ENCODE peak calls at places on chromosomes 12 and 14, in ten cellular contexts. K is heart right ventricle, M is fibroblast of the aortic adventitia, Z is mammary epithelial cell, J is ascending aorta, I is H1, T is ovary, N is thoracic aorta, W is PC-9, R is upper lobe of right lung. O is an unnamed sample.

GRCh38 chr12:108788076-108788782 is 56.9 kb upstream of the CORO1C start:
- DNase-seq in W (no peak), M (peak), I (no peak), J (no peak), K (peak), N (no peak), Z (no peak), R (no peak), T (peak), O (no peak)

GRCh38 chr14:52015411-52016030 is 26.2 kb downstream of the RTRAF start:
- DNase-seq in I (peak), J (no peak), T (no peak), Z (no peak), M (no peak), R (no peak), W (no peak), N (no peak), K (no peak), O (peak)

GRCh38 chr14:24398298-24398942 is 383 bp upstream of the NYNRIN start:
- DNase-seq in W (no peak), J (no peak), N (no peak), K (peak), M (no peak), I (peak), R (no peak), Z (no peak), T (peak), O (no peak)

GRCh38 chr14:49893309-49894213 is 679 bp downstream of the ARF6 start:
- DNase-seq in I (no peak), N (peak), K (peak), R (peak), T (no peak), Z (peak), J (peak), M (no peak), W (no peak), O (peak)

GRCh38 chr12:2212971-2213869 is 160.4 kb downstream of the CACNA1C start:
- DNase-seq in I (no peak), W (no peak), Z (no peak), M (no peak), R (no peak), T (no peak), N (no peak), J (no peak), K (no peak), O (peak)

GRCh38 chr12:127750076-127750840 is 516.7 kb upstream of the TMEM132C start:
- DNase-seq in I (no peak), R (no peak), W (no peak), N (no peak), J (no peak), M (peak), Z (no peak), K (no peak), T (no peak), O (no peak)

GRCh38 chr12:9730591-9730990 is 2.3 kb downstream of the CLECL1 start:
- DNase-seq in N (no peak), R (no peak), J (no peak), M (no peak), I (no peak), Z (no peak), K (no peak), W (no peak), T (no peak), O (no peak)

GRCh38 chr12:12791756-12792346 is 6.4 kb downstream of the APOLD1 start:
- DNase-seq in R (no peak), K (no peak), J (no peak), T (no peak), M (peak), I (no peak), Z (no peak), N (no peak), W (no peak), O (no peak)

GRCh38 chr14:65772901-65773574 is 360.5 kb downstream of the FUT8 start:
- DNase-seq in I (no peak), W (no peak), T (no peak), R (no peak), J (no peak), N (no peak), Z (no peak), M (peak), K (no peak), O (no peak)

GRCh38 chr14:32382704-32383103 is 53.6 kb downstream of the AKAP6 start:
- DNase-seq in T (no peak), I (no peak), W (peak), K (no peak), R (no peak), J (no peak), M (peak), N (no peak), Z (peak), O (no peak)

GRCh38 chr14:79735121-79735520 is 476.2 kb downstream of the DIO2 start:
- DNase-seq in K (no peak), T (no peak), N (no peak), M (no peak), Z (no peak), J (no peak), W (no peak), I (no peak), R (no peak), O (no peak)

GRCh38 chr14:55103005-55103640 is 25.9 kb upstream of the LGALS3 start:
- DNase-seq in R (peak), K (peak), J (peak), I (peak), M (peak), W (peak), N (peak), T (peak), Z (peak), O (peak)

GRCh38 chr12:75528272-75528671 is 16.9 kb upstream of the KRR1 start:
- DNase-seq in T (no peak), K (no peak), R (no peak), W (no peak), M (no peak), N (no peak), Z (no peak), J (no peak), I (no peak), O (no peak)

GRCh38 chr14:73272393-73272792 is 35.1 kb downstream of the PAPLN start:
- DNase-seq in J (no peak), I (no peak), R (no peak), Z (no peak), K (no peak), T (no peak), W (no peak), M (no peak), N (no peak), O (no peak)

GRCh38 chr14:77306406-77307098 is 14.1 kb downstream of the POMT2 start:
- DNase-seq in Z (no peak), R (no peak), M (peak), K (no peak), W (no peak), N (no peak), I (no peak), J (no peak), T (no peak), O (peak)

GRCh38 chr12:18363321-18363720 is 102.0 kb downstream of the PIK3C2G start:
- DNase-seq in I (no peak), N (no peak), Z (no peak), M (no peak), W (no peak), J (no peak), K (no peak), T (no peak), R (no peak), O (no peak)

GRCh38 chr12:53068811-53069585 is 10.2 kb downstream of the SPRYD3 start:
- DNase-seq in W (no peak), I (no peak), N (no peak), J (peak), M (no peak), K (no peak), Z (peak), T (peak), R (peak), O (peak)

GRCh38 chr14:59155886-59156285 is 32.6 kb upstream of the DAAM1 start:
- DNase-seq in T (no peak), K (no peak), W (no peak), I (no peak), Z (no peak), M (peak), J (no peak), R (no peak), N (no peak), O (no peak)

GRCh38 chr12:124994435-124994975 is 1.1 kb downstream of the BRI3BP start:
- DNase-seq in I (no peak), K (no peak), N (no peak), T (no peak), M (peak), J (no peak), W (no peak), Z (no peak), R (no peak), O (peak)

GRCh38 chr14:54627718-54628345 is 60.9 kb downstream of the SAMD4A start:
- DNase-seq in R (no peak), J (peak), N (peak), I (no peak), Z (no peak), T (no peak), M (peak), K (peak), W (no peak), O (peak)

GRCh38 chr14:68748691-68749090 is 44.2 kb downstream of the ZFP36L1 start:
- DNase-seq in T (no peak), N (no peak), I (no peak), K (no peak), Z (no peak), J (no peak), M (no peak), R (no peak), W (no peak), O (no peak)

GRCh38 chr14:54440454-54440853 is 720 bp downstream of the CNIH1 start:
- DNase-seq in W (no peak), J (no peak), R (no peak), M (no peak), T (no peak), I (no peak), K (no peak), N (no peak), Z (no peak), O (no peak)

GRCh38 chr14:68145036-68145435 is 325.5 kb downstream of the RAD51B start:
- DNase-seq in I (no peak), T (no peak), M (no peak), Z (no peak), J (no peak), K (no peak), W (no peak), N (no peak), R (no peak), O (no peak)

GRCh38 chr14:34536951-34537676 is 2.4 kb downstream of the EAPP start:
- DNase-seq in K (no peak), Z (no peak), W (no peak), J (no peak), N (no peak), R (peak), I (no peak), T (no peak), M (peak), O (no peak)

GRCh38 chr12:110281549-110282342 is 699 bp downstream of the ATP2A2 start:
- DNase-seq in W (peak), T (no peak), I (peak), R (peak), M (peak), J (peak), K (peak), Z (peak), N (no peak), O (peak)

GRCh38 chr14:24775919-24776318 is 141.9 kb upstream of the GZMB start:
- DNase-seq in R (no peak), N (no peak), J (no peak), M (no peak), W (no peak), T (no peak), I (no peak), K (no peak), Z (no peak), O (no peak)

GRCh38 chr12:101732318-101732717 is 6.9 kb downstream of the SYCP3 start:
- DNase-seq in M (no peak), K (no peak), Z (no peak), I (no peak), W (no peak), R (no peak), J (no peak), T (no peak), N (no peak), O (no peak)

GRCh38 chr12:25496098-25496587 is 56.9 kb downstream of the LMNTD1 start:
- DNase-seq in J (no peak), Z (no peak), I (no peak), N (no peak), W (no peak), T (no peak), K (no peak), M (peak), R (no peak), O (peak)

GRCh38 chr14:32702571-32702970 is 236.1 kb upstream of the NPAS3 start:
- DNase-seq in M (peak), K (peak), R (no peak), I (no peak), T (peak), N (peak), J (peak), W (no peak), Z (peak), O (no peak)

GRCh38 chr12:19451196-19451595 is 11.9 kb downstream of the AEBP2 start:
- DNase-seq in R (no peak), K (no peak), T (no peak), M (no peak), Z (no peak), I (peak), J (no peak), N (no peak), W (no peak), O (no peak)

GRCh38 chr12:108702534-108702933 is 28.8 kb downstream of the CORO1C start:
- DNase-seq in W (no peak), N (no peak), J (no peak), M (no peak), K (no peak), R (no peak), I (no peak), T (no peak), Z (no peak), O (no peak)

GRCh38 chr14:68794856-68795601 is 2.2 kb upstream of the ZFP36L1 start:
- DNase-seq in M (peak), W (peak), N (no peak), I (no peak), Z (peak), K (no peak), J (peak), T (peak), R (peak), O (peak)

GRCh38 chr12:42145552-42146215 is 1.0 kb upstream of the GXYLT1 start:
- DNase-seq in R (no peak), M (no peak), I (no peak), W (no peak), N (no peak), Z (no peak), J (no peak), T (no peak), K (no peak), O (no peak)
- TF ChIP-seq CTCF in R (no peak), M (no peak), I (peak), W (no peak), N (no peak), Z (no peak), J (no peak), T (no peak), K (no peak), O (no peak)

DNA sequence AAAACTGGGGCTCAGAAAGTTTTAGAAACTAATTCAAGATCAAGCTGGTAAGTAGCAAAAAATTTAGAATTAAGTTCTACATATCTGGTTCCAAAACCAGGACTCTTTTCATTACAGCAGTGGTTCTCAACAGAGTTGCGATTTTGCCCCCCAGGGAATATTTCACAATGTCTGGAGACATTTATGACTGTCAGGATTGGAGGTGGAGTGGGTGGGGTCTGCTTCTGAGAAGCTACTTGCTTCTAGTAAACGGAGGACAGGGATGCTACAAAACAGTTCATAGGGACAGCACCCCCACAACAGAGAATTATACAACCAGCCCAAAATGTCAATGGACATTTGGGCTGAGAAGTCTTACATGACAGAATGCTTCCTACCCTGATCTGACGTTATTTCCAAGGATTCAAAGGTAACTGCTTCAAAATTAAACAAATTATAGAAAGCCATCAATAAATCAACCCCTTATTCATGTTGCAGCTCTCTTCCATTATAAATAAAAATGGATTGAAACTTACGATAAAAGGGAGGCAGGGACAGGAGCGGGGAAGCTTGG is 728 bp upstream of the SPATA7 start:
- DNase-seq in W (no peak), M (peak), T (no peak), Z (peak), K (no peak), R (no peak), J (peak), N (no peak), I (no peak), O (peak)
- H3K4me3 ChIP-seq in W (peak), M (peak), T (peak), Z (peak), K (peak), R (peak), J (peak), N (peak), I (peak), O (peak)

DNA sequence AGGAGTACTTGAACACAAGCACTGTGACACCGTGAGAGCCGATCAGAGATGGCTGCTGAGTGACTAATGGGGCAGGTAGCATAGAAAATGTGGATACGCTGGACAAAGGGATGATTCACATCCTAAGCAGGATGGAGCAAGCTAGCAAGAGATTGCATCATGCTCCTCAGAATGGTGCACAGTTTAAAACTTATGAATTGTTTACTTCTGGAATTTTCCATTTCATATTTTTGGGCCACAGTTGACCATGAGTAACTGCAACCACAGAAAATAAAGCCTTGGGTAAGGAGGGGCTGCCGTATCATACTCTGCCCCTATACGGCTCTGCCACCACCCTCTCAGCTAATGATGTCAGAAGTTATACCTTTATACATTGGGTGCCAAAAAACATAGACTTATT is 23.3 kb upstream of the MARK3 start:
- DNase-seq in M (peak), N (no peak), T (no peak), R (no peak), K (no peak), I (no peak), W (peak), Z (peak), J (no peak), O (peak)
- TF ChIP-seq CTCF in M (peak), N (no peak), T (no peak), R (no peak), K (no peak), I (no peak), W (no peak), Z (no peak), J (no peak), O (no peak)

DNA sequence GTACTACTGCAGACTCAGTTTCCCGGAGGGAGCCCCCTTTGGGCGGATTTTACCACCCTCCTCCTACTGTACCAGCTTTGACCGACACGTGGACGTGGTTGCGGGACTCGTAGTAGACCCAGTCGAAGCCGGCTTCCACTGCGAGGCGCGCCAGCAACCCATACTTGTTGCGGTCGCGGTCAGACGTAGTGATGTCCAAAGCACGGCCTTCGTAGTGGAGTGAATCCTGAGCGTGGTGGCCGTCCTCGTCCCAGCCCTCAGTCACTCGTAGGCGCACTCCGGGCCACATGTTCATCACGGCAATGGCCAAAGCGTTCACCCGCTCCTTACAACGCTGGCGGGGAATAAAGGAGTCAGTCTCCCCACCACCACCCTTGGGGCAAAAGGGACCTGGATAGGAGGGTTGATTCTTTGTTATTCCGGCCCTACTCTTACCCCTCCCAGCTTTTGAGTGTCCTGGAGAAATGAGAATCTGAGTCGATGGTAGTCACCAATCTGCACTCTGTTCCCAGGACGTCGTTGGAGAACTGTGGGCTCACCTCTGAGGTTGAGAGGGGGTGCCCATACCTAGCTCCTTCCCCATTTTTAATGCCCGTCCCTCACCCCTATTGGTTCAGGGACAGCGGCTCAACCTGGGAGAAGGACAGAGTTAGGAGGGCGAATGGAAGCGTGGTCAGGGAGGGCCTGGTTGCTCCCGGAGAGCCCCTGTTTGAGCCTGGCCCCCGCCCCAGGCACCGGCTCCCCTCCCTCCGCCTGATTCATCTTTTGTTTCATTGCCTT is 3.4 kb downstream of the DHH start:
- DNase-seq in W (no peak), J (no peak), N (no peak), T (no peak), M (no peak), R (no peak), Z (no peak), I (peak), K (no peak), O (no peak)
- H3K4me3 ChIP-seq in W (no peak), J (peak), N (peak), T (no peak), M (no peak), R (no peak), Z (no peak), I (peak), K (peak), O (no peak)

GRCh38 chr12:43942379-43942778 is 106.5 kb downstream of the TMEM117 start:
- DNase-seq in Z (no peak), T (no peak), K (no peak), R (no peak), W (no peak), I (no peak), J (no peak), N (no peak), M (peak), O (no peak)

GRCh38 chr12:43937947-43938346 is 102.1 kb downstream of the TMEM117 start:
- DNase-seq in I (no peak), N (no peak), J (no peak), T (no peak), K (no peak), Z (peak), W (no peak), R (no peak), M (peak), O (peak)
- TF ChIP-seq CTCF in I (peak), N (no peak), J (no peak), T (no peak), K (no peak), Z (peak), W (peak), R (no peak), M (peak), O (peak)

O was measured in foreskin fibroblast.